ENCODE peak calls at places on chromosome 1, in ten cellular contexts. J is body of pancreas, U is transverse colon, I is hepatocyte, P is tibial nerve, F is breast epithelium, T is heart right ventricle, Q is PC-3, R is upper lobe of right lung, A is psoas muscle. M is an unnamed sample.

GRCh38 chr1:247535402-247535801 is 838 bp downstream of the OR2C3 start:
- DNase-seq in U (no peak), R (no peak), I (no peak), F (no peak), T (no peak), A (no peak), J (no peak), Q (no peak), P (no peak), M (no peak)

GRCh38 chr1:89999208-89999607 is 4.3 kb downstream of the ZNF326 start:
- DNase-seq in J (no peak), A (no peak), U (no peak), P (no peak), I (no peak), Q (no peak), T (no peak), R (no peak), F (no peak), M (no peak)

GRCh38 chr1:44464361-44464760 is 59.3 kb downstream of the RNF220 start:
- DNase-seq in F (no peak), R (no peak), J (no peak), A (no peak), Q (no peak), U (no peak), P (no peak), T (no peak), I (no peak), M (no peak)

GRCh38 chr1:197909346-197909745 is 6.9 kb downstream of the C1orf53 start:
- DNase-seq in J (no peak), U (no peak), I (no peak), A (no peak), F (no peak), R (no peak), T (no peak), Q (no peak), P (no peak), M (no peak)

GRCh38 chr1:71919812-71920509 is 362.4 kb downstream of the NEGR1 start:
- DNase-seq in P (no peak), R (no peak), J (no peak), Q (no peak), T (no peak), F (no peak), A (no peak), I (no peak), U (no peak), M (no peak)

GRCh38 chr1:8352886-8353285 is 35.0 kb downstream of the SLC45A1 start:
- DNase-seq in P (no peak), A (no peak), J (no peak), Q (no peak), R (no peak), U (no peak), I (no peak), F (no peak), T (no peak), M (no peak)

GRCh38 chr1:43430831-43431230 is 22.9 kb downstream of the HYI start:
- DNase-seq in F (peak), P (no peak), R (no peak), Q (no peak), A (no peak), T (no peak), I (no peak), J (no peak), U (no peak), M (no peak)

GRCh38 chr1:244970236-244970652 is 105.9 kb upstream of the HNRNPU start:
- DNase-seq in P (peak), Q (peak), J (peak), T (peak), R (peak), I (peak), F (no peak), A (peak), U (no peak), M (no peak)

GRCh38 chr1:20189664-20190063 is 3.3 kb upstream of the PLA2G2C start:
- DNase-seq in I (no peak), F (no peak), Q (no peak), A (no peak), T (no peak), U (no peak), J (no peak), P (no peak), R (no peak), M (no peak)

GRCh38 chr1:229336345-229336744 is 6.5 kb downstream of the CCSAP start:
- DNase-seq in I (no peak), U (no peak), F (no peak), Q (no peak), P (no peak), A (no peak), T (no peak), J (no peak), R (no peak), M (no peak)

DNA sequence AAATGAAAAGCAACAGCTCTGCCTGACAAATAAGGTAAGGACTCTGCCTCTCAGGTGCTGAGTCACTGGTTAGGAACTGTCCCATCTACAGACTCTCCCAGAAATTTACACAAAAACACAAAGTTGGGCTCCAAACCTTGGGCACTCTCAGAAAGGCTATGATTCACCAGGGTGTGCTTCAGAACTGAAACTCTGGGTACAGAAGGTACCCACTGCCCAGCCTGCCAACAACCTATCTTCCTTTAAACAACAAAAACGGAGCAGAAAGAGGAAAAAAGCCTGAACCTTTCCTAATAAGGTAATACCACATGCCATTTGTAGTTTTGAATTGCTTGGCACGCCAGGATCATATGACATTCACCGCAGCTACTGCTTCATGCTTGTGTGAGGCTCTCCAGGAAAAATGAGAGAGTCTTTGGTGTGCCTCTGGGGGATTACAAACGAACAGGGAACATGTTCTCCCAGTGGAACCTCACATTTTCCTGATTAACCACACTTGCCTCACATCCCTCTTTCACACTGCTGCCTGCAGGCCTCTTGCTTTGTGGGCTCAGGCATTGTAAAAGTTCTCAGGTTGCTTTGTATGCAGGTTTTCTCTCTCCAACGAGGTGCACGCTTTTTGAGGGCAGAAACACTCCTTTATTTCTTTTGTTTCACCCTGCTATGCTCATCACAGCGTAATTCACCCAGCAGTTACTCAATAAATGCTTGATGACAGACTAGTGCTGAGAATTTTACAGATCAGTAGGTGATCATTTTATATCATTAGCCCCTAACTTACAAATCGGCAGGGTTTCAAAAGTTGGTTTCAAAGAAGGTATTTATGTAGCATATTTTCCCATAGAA is 65.1 kb downstream of the GADD45A start:
- DNase-seq in J (peak), F (no peak), P (no peak), T (no peak), I (peak), R (no peak), Q (peak), U (no peak), A (no peak), M (peak)
- H3K4me3 ChIP-seq in J (no peak), F (no peak), P (no peak), T (no peak), I (no peak), R (no peak), Q (peak), U (no peak), A (no peak), M (peak)

GRCh38 chr1:206925116-206925736 is 3.5 kb upstream of the FCMR start:
- DNase-seq in A (no peak), U (peak), P (no peak), F (no peak), I (peak), T (peak), J (peak), Q (no peak), R (peak), M (no peak)
- TF ChIP-seq CTCF in A (no peak), U (peak), P (no peak), F (no peak), I (no peak), T (no peak), J (no peak), Q (no peak), R (no peak), M (no peak)

DNA sequence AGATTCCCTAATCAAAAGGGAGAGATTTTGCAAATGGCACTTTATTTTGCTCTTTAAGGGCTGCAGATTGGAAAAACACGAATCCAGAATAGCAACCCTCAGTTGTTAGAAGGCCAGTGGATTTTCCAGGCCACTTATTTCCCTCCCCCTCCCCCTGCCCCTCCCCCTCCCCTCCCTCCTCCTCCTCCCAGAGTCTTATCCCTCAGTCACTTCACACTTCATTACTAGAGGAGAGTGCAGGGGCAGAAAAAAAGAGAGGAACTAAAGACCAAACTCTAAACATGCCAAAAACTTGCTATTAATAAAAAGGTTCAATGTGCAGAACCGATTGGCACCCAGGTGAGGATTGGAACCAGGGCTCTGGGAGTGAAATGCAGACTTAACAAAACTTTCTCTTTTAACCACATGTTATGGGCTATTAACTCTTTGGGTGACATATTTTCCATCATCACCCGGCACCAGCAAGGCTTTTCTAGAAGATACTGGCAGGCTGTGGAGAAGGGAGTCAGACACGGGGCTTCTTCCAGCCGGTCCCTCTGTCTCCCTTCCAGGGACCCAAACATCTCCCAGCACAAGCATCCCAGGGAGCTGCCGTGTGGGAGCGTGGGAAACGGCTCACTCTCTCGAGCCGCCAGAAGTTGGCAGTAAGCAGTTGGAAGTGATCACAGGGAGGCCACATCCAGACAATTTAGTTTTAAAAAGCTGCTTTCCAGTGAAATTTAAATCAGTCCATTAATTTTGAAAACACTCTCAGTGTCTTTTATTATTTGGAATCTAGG is 13.6 kb downstream of the NID1 start:
- DNase-seq in R (no peak), J (no peak), F (no peak), P (no peak), U (no peak), I (no peak), Q (no peak), A (no peak), T (peak), M (no peak)
- H3K27ac ChIP-seq in R (no peak), J (no peak), F (no peak), P (no peak), U (peak), I (no peak), Q (no peak), A (no peak), T (no peak), M (peak)

GRCh38 chr1:182841368-182841988 is 2.3 kb downstream of the DHX9 start:
- DNase-seq in T (no peak), F (no peak), I (peak), R (no peak), P (no peak), J (no peak), U (no peak), A (no peak), Q (peak), M (no peak)
- H3K4me3 ChIP-seq in T (no peak), F (no peak), I (peak), R (peak), P (peak), J (no peak), U (no peak), A (peak), Q (peak), M (peak)

GRCh38 chr1:94963864-94964263 is 37.0 kb upstream of the CNN3 start:
- DNase-seq in A (no peak), P (no peak), J (no peak), I (no peak), F (no peak), U (no peak), Q (no peak), T (no peak), R (no peak), M (no peak)

GRCh38 chr1:94961994-94962744 is 35.3 kb upstream of the CNN3 start:
- DNase-seq in U (no peak), R (no peak), A (no peak), I (no peak), Q (no peak), F (no peak), P (no peak), J (no peak), T (no peak), M (no peak)

GRCh38 chr1:94962745-94963265 is 35.9 kb upstream of the CNN3 start:
- DNase-seq in J (peak), Q (peak), A (no peak), F (no peak), P (no peak), R (no peak), U (peak), T (no peak), I (peak), M (no peak)

GRCh38 chr1:94969137-94969536 is 42.2 kb upstream of the CNN3 start:
- DNase-seq in F (no peak), I (no peak), U (no peak), A (no peak), T (no peak), J (no peak), R (no peak), Q (no peak), P (no peak), M (no peak)

GRCh38 chr1:94966033-94966432 is 39.1 kb upstream of the CNN3 start:
- DNase-seq in Q (no peak), T (no peak), R (no peak), F (no peak), U (no peak), J (no peak), P (no peak), I (no peak), A (no peak), M (no peak)
- TF ChIP-seq CTCF in Q (no peak), T (no peak), R (no peak), F (no peak), U (no peak), J (no peak), P (no peak), I (no peak), A (no peak), M (no peak)

GRCh38 chr1:154934358-154934948 is 2.1 kb downstream of the PMVK start:
- DNase-seq in U (no peak), F (no peak), R (no peak), I (no peak), T (no peak), J (no peak), P (no peak), Q (no peak), A (no peak), M (no peak)
- H3K27ac ChIP-seq in U (no peak), F (peak), R (no peak), I (no peak), T (no peak), J (no peak), P (no peak), Q (no peak), A (no peak), M (no peak)

DNA sequence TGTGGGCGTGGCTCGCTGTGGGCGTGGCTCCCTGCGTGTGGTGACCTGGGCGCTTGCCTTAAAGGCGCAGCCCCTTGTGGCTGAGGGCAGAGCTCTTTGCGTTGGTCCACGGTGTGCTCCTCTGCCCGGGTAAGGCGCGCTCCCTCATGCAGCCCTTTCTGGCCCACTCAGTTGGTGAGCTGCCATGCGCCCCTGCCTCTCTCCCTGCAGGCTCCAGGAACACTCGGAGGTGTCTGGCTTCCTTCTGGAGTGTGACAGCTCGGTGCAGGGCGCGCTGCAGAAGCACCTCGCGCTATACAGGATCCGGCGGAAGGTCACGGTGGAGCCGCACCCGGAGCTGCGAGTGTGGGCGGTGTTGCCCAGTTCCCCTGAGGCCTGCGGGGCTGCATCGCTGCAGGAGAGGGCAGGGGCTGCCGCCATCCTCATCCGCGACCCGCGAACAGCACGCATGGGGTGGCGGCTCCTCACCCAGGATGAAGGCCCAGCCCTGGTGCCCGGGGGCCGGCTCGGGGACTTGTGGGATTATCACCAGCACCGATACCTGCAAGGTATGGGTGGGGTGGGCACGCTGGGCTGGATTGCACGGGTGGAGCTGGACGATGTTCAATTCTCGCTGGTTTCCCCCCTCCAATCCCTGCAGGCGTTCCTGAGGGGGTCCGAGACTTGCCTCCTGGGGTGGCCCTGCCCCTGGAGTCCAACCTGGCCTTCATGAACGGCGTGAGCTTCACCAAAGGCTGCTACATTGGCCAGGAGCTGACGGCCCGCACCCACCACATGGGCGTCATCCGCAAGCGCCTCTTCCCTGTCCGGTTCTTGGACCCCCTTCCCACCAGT is 9.1 kb downstream of the IBA57 start:
- DNase-seq in T (no peak), Q (peak), U (no peak), J (no peak), A (no peak), R (no peak), F (no peak), I (no peak), P (no peak), M (peak)
- H3K4me3 ChIP-seq in T (no peak), Q (no peak), U (no peak), J (no peak), A (no peak), R (no peak), F (no peak), I (no peak), P (no peak), M (no peak)

GRCh38 chr1:234111458-234112142 is 207.1 kb downstream of the SLC35F3 start:
- DNase-seq in F (no peak), T (peak), J (peak), I (peak), A (no peak), Q (peak), P (no peak), U (no peak), R (peak), M (no peak)
- TF ChIP-seq CTCF in F (no peak), T (peak), J (no peak), I (peak), A (no peak), Q (peak), P (no peak), U (no peak), R (no peak), M (no peak)